ENCODE peak calls at places on chromosome 16, in nine cellular contexts. G is mucosa of descending colon; S is AML-193; J is skeletal muscle cell; K is NCI-H446 treated with DMSO at 0.1 percent for 48 hours; C is amygdala; T is left ventricle myocardium inferior; H is mucosa of gallbladder; R is stimulated activated CD4-positive, alpha-beta T cell treated with anti-CD3 and anti-CD28 coated beads, Interleukin-2, amount 100 ng/mL, for 48 hours. W is an unnamed sample.

GRCh38 chr16:66365588-66365987 is 903 bp upstream of the CDH5 start:
- DNase-seq in G (peak), S (no peak), J (no peak), K (peak), C (no peak), T (peak), H (no peak), R (no peak), W (no peak)

GRCh38 chr16:69039333-69039941 is 66.0 kb upstream of the HAS3 start:
- DNase-seq in G (no peak), S (no peak), J (no peak), K (no peak), C (no peak), T (no peak), H (no peak), R (no peak), W (no peak)

GRCh38 chr16:24883714-24884151 is 38.0 kb downstream of the SLC5A11 start:
- DNase-seq in G (no peak), S (no peak), J (no peak), K (no peak), C (no peak), T (no peak), H (no peak), R (no peak), W (no peak)

GRCh38 chr16:68356249-68356918 is 45.6 kb downstream of the PRMT7 start:
- DNase-seq in G (peak), S (peak), J (no peak), K (no peak), C (no peak), T (no peak), H (peak), R (peak), W (peak)

GRCh38 chr16:8904018-8904430 is 21.9 kb downstream of the LITAFD start:
- DNase-seq in G (no peak), S (no peak), J (no peak), K (no peak), C (no peak), T (no peak), H (no peak), R (no peak), W (no peak)

GRCh38 chr16:89359296-89360147 is 130.8 kb downstream of the ANKRD11 start:
- DNase-seq in G (no peak), S (no peak), J (no peak), K (peak), C (no peak), T (no peak), H (no peak), R (no peak), W (no peak)

GRCh38 chr16:56081371-56081770 is 109.9 kb upstream of the GNAO1 start:
- DNase-seq in G (no peak), S (no peak), J (no peak), K (no peak), C (no peak), T (no peak), H (no peak), R (no peak), W (no peak)

GRCh38 chr16:83356986-83357385 is 450.8 kb upstream of the HSBP1 start:
- DNase-seq in G (no peak), S (no peak), J (no peak), K (no peak), C (no peak), T (no peak), H (no peak), R (no peak), W (no peak)

GRCh38 chr16:3654249-3654991 is at the start of gene DNASE1:
- DNase-seq in G (peak), S (peak), J (no peak), K (peak), C (no peak), T (peak), H (peak), R (peak), W (peak)

GRCh38 chr16:88686062-88686438 is 257 bp downstream of the SNAI3 start:
- DNase-seq in G (no peak), S (no peak), J (no peak), K (no peak), C (no peak), T (no peak), H (no peak), R (no peak), W (no peak)

GRCh38 chr16:2715519-2715918 is 4.5 kb downstream of the PRSS27 start:
- DNase-seq in G (peak), S (peak), J (peak), K (no peak), C (no peak), T (peak), H (peak), R (peak), W (peak)

GRCh38 chr16:20074089-20074956 is 633 bp upstream of the GPR139 start:
- DNase-seq in G (no peak), S (no peak), J (no peak), K (no peak), C (no peak), T (no peak), H (no peak), R (no peak), W (no peak)

GRCh38 chr16:88669986-88670385 is 7.1 kb upstream of the MVD start:
- DNase-seq in G (no peak), S (no peak), J (no peak), K (no peak), C (no peak), T (no peak), H (no peak), R (no peak), W (no peak)

GRCh38 chr16:89367538-89368059 is 122.8 kb downstream of the ANKRD11 start:
- DNase-seq in G (no peak), S (no peak), J (no peak), K (no peak), C (no peak), T (no peak), H (no peak), R (no peak), W (no peak)

GRCh38 chr16:87044829-87045228 is 272.4 kb downstream of the C16orf95 start:
- DNase-seq in G (no peak), S (no peak), J (no peak), K (no peak), C (no peak), T (no peak), H (no peak), R (no peak), W (no peak)

GRCh38 chr16:2091722-2092620 is 43.7 kb downstream of the PKD1 start:
- DNase-seq in G (peak), S (no peak), J (no peak), K (no peak), C (no peak), T (no peak), H (peak), R (no peak), W (no peak)

GRCh38 chr16:8847623-8848022 is 21.2 kb downstream of the CARHSP1 start:
- DNase-seq in G (no peak), S (no peak), J (no peak), K (no peak), C (no peak), T (no peak), H (no peak), R (no peak), W (no peak)

GRCh38 chr16:25413962-25414361 is 156.3 kb upstream of the ZKSCAN2 start:
- DNase-seq in G (no peak), S (no peak), J (no peak), K (no peak), C (no peak), T (no peak), H (no peak), R (no peak), W (no peak)

GRCh38 chr16:77788196-77789084 is at the start of gene VAT1L:
- DNase-seq in G (peak), S (no peak), J (no peak), K (no peak), C (peak), T (peak), H (peak), R (peak), W (no peak)

GRCh38 chr16:55508941-55509920 is at the start of gene LPCAT2:
- DNase-seq in G (peak), S (peak), J (no peak), K (peak), C (peak), T (peak), H (peak), R (peak), W (peak)

GRCh38 chr16:69904495-69905170 is 46.5 kb upstream of the CLEC18A start:
- DNase-seq in G (peak), S (no peak), J (no peak), K (no peak), C (no peak), T (no peak), H (no peak), R (no peak), W (no peak)

GRCh38 chr16:89257757-89258465 is 40.4 kb downstream of the ZNF778 start:
- DNase-seq in G (no peak), S (no peak), J (no peak), K (no peak), C (no peak), T (no peak), H (no peak), R (no peak), W (no peak)

GRCh38 chr16:77679901-77680300 is 42.4 kb upstream of the NUDT7 start:
- DNase-seq in G (no peak), S (peak), J (peak), K (no peak), C (no peak), T (no peak), H (no peak), R (no peak), W (peak)

GRCh38 chr16:79213214-79213613 is 387.3 kb downstream of the MAF start:
- DNase-seq in G (no peak), S (peak), J (no peak), K (no peak), C (no peak), T (no peak), H (no peak), R (no peak), W (no peak)

GRCh38 chr16:80105160-80105559 is 435.6 kb upstream of the DYNLRB2 start:
- DNase-seq in G (no peak), S (no peak), J (no peak), K (no peak), C (no peak), T (no peak), H (no peak), R (no peak), W (no peak)

GRCh38 chr16:1998852-1999801 is 9.4 kb downstream of the SYNGR3 start:
- DNase-seq in G (no peak), S (no peak), J (no peak), K (no peak), C (no peak), T (no peak), H (no peak), R (no peak), W (no peak)

GRCh38 chr16:87086575-87086974 is 230.6 kb downstream of the C16orf95 start:
- DNase-seq in G (no peak), S (no peak), J (no peak), K (no peak), C (no peak), T (no peak), H (no peak), R (no peak), W (no peak)

GRCh38 chr16:81994485-81994884 is 16.8 kb downstream of the SDR42E1 start:
- DNase-seq in G (no peak), S (no peak), J (no peak), K (no peak), C (no peak), T (no peak), H (no peak), R (no peak), W (no peak)

GRCh38 chr16:67185003-67185865 is 1.5 kb upstream of the MATCAP1 start:
- DNase-seq in G (peak), S (peak), J (peak), K (no peak), C (peak), T (peak), H (peak), R (peak), W (peak)

GRCh38 chr16:3530371-3530914 is 29.6 kb downstream of the CLUAP1 start:
- DNase-seq in G (no peak), S (no peak), J (no peak), K (no peak), C (no peak), T (no peak), H (no peak), R (no peak), W (no peak)

GRCh38 chr16:67128417-67128816 is 18.7 kb downstream of the PHAF1 start:
- DNase-seq in G (no peak), S (no peak), J (no peak), K (no peak), C (no peak), T (no peak), H (no peak), R (no peak), W (no peak)

GRCh38 chr16:1723450-1724147 is 17.6 kb downstream of the MAPK8IP3 start:
- DNase-seq in G (no peak), S (peak), J (no peak), K (no peak), C (no peak), T (no peak), H (peak), R (peak), W (peak)

GRCh38 chr16:5768445-5768844 is 670.9 kb upstream of the EEF2KMT start:
- DNase-seq in G (no peak), S (no peak), J (no peak), K (no peak), C (no peak), T (no peak), H (no peak), R (no peak), W (no peak)

GRCh38 chr16:85553436-85554113 is 59.5 kb upstream of the GSE1 start:
- DNase-seq in G (peak), S (peak), J (no peak), K (no peak), C (no peak), T (peak), H (peak), R (peak), W (peak)

GRCh38 chr16:4386452-4386813 is 14.8 kb downstream of the VASN start:
- DNase-seq in G (no peak), S (no peak), J (no peak), K (no peak), C (no peak), T (no peak), H (no peak), R (no peak), W (no peak)

GRCh38 chr16:87850009-87851006 is 19.0 kb downstream of the SLC7A5 start:
- DNase-seq in G (peak), S (peak), J (no peak), K (no peak), C (no peak), T (peak), H (no peak), R (peak), W (peak)

GRCh38 chr16:64206877-64207276 is 915.0 kb downstream of the CDH11 start:
- DNase-seq in G (no peak), S (no peak), J (peak), K (no peak), C (no peak), T (no peak), H (no peak), R (no peak), W (no peak)